ENCODE peak calls at places on chromosomes 6 and 20, in ten cellular contexts. V is AG09319, Q is neural crest cell, B is right lobe of liver, P is IMR-90, N is psoas muscle, A is lung, U is cardiac muscle cell, F is Calu3, Z is left ventricle myocardium inferior. E is an unnamed sample.

GRCh38 chr6:14128017-14128416 is 10.4 kb downstream of the CD83 start:
- DNase-seq in V (no peak), Q (no peak), B (no peak), P (no peak), N (no peak), A (no peak), U (no peak), F (no peak), Z (no peak), E (no peak)

GRCh38 chr20:56271974-56272373 is 23.4 kb downstream of the MC3R start:
- DNase-seq in V (no peak), Q (no peak), B (no peak), P (no peak), N (no peak), A (no peak), U (no peak), F (no peak), Z (no peak), E (no peak)

GRCh38 chr6:105363100-105363754 is 39.7 kb downstream of the PREP start:
- DNase-seq in V (no peak), Q (no peak), B (no peak), P (peak; percentile 47), N (no peak), A (no peak), U (peak; percentile 46), F (no peak), Z (no peak), E (no peak)

GRCh38 chr6:149014631-149015171 is 267.9 kb downstream of the UST start:
- DNase-seq in V (no peak), Q (no peak), B (no peak), P (peak; percentile 74), N (no peak), A (no peak), U (no peak), F (no peak), Z (no peak), E (no peak)

GRCh38 chr20:10992776-10993175 is 319.0 kb upstream of the JAG1 start:
- DNase-seq in V (no peak), Q (no peak), B (no peak), P (peak; percentile 28), N (no peak), A (no peak), U (no peak), F (no peak), Z (no peak), E (no peak)

GRCh38 chr20:5100684-5101347 is 18.9 kb downstream of the PCNA start:
- DNase-seq in V (no peak), Q (peak; percentile 70), B (peak; percentile 78), P (peak; percentile 66), N (peak; percentile 79), A (peak; percentile 75), U (peak; percentile 68), F (peak; percentile 67), Z (peak; percentile 76), E (no peak)

GRCh38 chr6:21586760-21587181 is 6.8 kb upstream of the SOX4 start:
- DNase-seq in V (no peak), Q (no peak), B (no peak), P (no peak), N (no peak), A (no peak), U (no peak), F (peak; percentile 57), Z (no peak), E (no peak)

GRCh38 chr6:30556714-30556963 is 350 bp upstream of the GNL1 start:
- DNase-seq in V (no peak), Q (no peak), B (peak; percentile 94), P (no peak), N (no peak), A (peak; percentile 94), U (peak; percentile 90), F (peak; percentile 89), Z (peak; percentile 88), E (no peak)

GRCh38 chr20:41837669-41838224 is 219.6 kb upstream of the CHD6 start:
- DNase-seq in V (no peak), Q (no peak), B (no peak), P (no peak), N (no peak), A (no peak), U (no peak), F (no peak), Z (no peak), E (no peak)

GRCh38 chr6:131682427-131682826 is 18.8 kb downstream of the OR2A4 start:
- DNase-seq in V (no peak), Q (no peak), B (no peak), P (peak; percentile 17), N (no peak), A (no peak), U (no peak), F (no peak), Z (no peak), E (no peak)

GRCh38 chr6:157037165-157037564 is 260.0 kb downstream of the ARID1B start:
- DNase-seq in V (no peak), Q (no peak), B (no peak), P (no peak), N (no peak), A (no peak), U (no peak), F (no peak), Z (no peak), E (no peak)

GRCh38 chr6:111159628-111160027 is 72.3 kb downstream of the SLC16A10 start:
- DNase-seq in V (no peak), Q (no peak), B (no peak), P (no peak), N (no peak), A (no peak), U (no peak), F (no peak), Z (no peak), E (no peak)

GRCh38 chr6:161639772-161640171 is 365.9 kb upstream of the AGPAT4 start:
- DNase-seq in V (no peak), Q (no peak), B (no peak), P (no peak), N (no peak), A (no peak), U (no peak), F (no peak), Z (no peak), E (no peak)

GRCh38 chr20:25507385-25508082 is 77.8 kb downstream of the NINL start:
- DNase-seq in V (no peak), Q (no peak), B (peak; percentile 59), P (no peak), N (no peak), A (no peak), U (no peak), F (no peak), Z (no peak), E (no peak)

GRCh38 chr20:37917436-37917835 is 14.5 kb downstream of the VSTM2L start:
- DNase-seq in V (no peak), Q (no peak), B (no peak), P (no peak), N (no peak), A (no peak), U (no peak), F (no peak), Z (no peak), E (no peak)

DNA sequence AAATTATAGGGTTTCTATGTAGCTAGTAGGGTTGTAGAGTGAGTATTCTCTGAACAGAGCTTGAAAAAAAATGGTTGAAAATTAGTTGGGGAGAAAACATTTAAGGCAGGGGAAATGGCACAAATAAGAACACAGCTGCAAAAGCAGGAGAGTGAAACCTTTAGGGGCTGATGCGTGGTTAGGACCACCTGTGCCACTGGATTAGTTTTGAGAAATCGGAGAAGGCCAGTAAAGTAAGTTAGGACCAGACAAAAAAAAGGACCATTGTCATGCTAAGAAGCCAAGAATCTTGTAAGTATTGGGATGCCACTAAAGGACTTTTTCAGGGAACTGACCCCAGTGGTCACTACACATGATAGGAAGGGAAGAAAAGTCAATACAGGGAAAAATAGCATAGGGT is 9.4 kb downstream of the PLAGL1 start:
- DNase-seq in V (no peak), Q (no peak), B (no peak), P (no peak), N (no peak), A (no peak), U (no peak), F (no peak), Z (no peak), E (no peak)
- TF ChIP-seq CTCF in V (no peak), Q (no peak), B (no peak), P (no peak), N (no peak), A (no peak), U (no peak), F (no peak), Z (no peak), E (no peak)

DNA sequence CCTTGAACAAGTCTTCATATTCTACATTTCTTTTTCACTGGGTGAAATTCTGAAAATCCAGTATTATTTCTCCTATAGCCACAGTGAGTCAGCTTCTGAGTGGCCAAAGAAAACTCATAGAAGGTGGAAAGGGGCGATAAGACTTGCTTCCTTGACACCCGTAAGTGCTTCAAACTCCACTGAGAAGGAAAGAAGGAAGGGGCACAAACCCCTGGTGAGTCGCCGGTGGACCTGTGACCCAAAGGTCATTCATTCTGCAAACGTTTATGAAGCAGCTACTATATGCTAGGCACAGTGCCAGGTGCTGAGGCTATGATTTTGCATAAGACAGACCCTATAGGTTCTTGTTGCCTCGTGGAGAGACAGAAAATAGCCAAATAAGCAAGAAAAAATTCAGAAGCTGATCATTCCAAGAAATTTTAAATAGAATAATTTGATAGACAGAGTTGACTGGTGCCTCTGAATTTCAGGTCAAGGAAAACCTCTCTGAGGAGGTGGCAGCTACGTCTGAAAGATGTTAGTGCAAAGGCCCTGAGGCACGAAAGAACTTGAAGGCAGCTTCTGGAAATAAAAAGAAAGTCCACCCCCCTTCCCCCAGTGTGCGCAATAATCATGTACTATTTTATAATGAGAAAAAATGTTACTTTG is 118.2 kb downstream of the CD24 start:
- DNase-seq in V (no peak), Q (no peak), B (no peak), P (no peak), N (no peak), A (no peak), U (no peak), F (no peak), Z (no peak), E (no peak)
- TF ChIP-seq CTCF in V (no peak), Q (no peak), B (no peak), P (no peak), N (no peak), A (no peak), U (no peak), F (no peak), Z (no peak), E (no peak)

DNA sequence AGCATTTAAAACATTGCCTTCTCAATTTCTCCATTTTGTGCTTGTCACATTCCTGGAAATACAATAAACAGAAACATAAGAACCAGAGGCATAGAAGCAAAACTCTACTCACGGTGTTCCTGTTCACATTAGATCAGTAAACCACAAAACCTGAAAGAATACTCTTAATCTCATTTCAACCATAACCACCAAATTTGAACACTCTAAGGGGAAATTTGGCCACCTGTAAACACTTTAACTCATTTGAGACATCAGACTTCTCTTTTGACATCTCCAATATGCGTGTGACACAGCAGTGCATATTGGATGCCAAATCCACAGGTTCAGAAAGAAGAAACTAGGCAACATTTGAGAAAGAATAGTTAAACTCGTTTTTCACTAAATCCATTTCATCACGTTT is 153.8 kb upstream of the IRAK1BP1 start:
- DNase-seq in V (no peak), Q (no peak), B (no peak), P (no peak), N (no peak), A (no peak), U (no peak), F (no peak), Z (no peak), E (no peak)
- TF ChIP-seq CTCF in V (no peak), Q (no peak), B (no peak), P (no peak), N (no peak), A (no peak), U (no peak), F (no peak), Z (no peak), E (no peak)

GRCh38 chr6:88492824-88493223 is 326.7 kb upstream of the CNR1 start:
- DNase-seq in V (no peak), Q (no peak), B (no peak), P (peak; percentile 28), N (no peak), A (no peak), U (peak; percentile 23), F (peak; percentile 9), Z (no peak), E (no peak)
- TF ChIP-seq CTCF in V (peak; percentile 42), Q (peak; percentile 60), B (peak; percentile 53), P (peak; percentile 36), N (no peak), A (peak; percentile 6), U (peak; percentile 52), F (peak; percentile 26), Z (peak; percentile 60), E (peak; percentile 23)

E was measured in AG04450.